ENCODE peak calls at places on chromosomes 4 and X, in five cellular contexts. T is heart left ventricle, P is H1, M is adrenal gland, H is GM12891. K is an unnamed sample.

GRCh38 chrX:123830309-123830708 is 29.5 kb upstream of the XIAP start:
- DNase-seq in P (no peak), H (peak; percentile 20), T (no peak), M (peak; percentile 26), K (no peak)

GRCh38 chr4:102557636-102558035 is 56.5 kb downstream of the NFKB1 start:
- DNase-seq in H (no peak), P (no peak), M (no peak), T (no peak), K (no peak)

GRCh38 chr4:153222790-153223417 is 18.7 kb downstream of the TRIM2 start:
- DNase-seq in H (no peak), P (no peak), M (peak; percentile 42), T (peak; percentile 77), K (peak; percentile 81)

GRCh38 chrX:632391-633042 is 1.9 kb downstream of the SHOX start:
- DNase-seq in P (no peak), M (no peak), T (no peak), H (no peak), K (peak; percentile 30)

GRCh38 chr4:131337956-131338355 is 1811.1 kb upstream of the PCDH10 start:
- DNase-seq in M (no peak), H (no peak), P (no peak), T (no peak), K (no peak)

GRCh38 chr4:61520688-61521160 is 320.6 kb downstream of the ADGRL3 start:
- DNase-seq in P (no peak), M (no peak), T (no peak), H (no peak), K (no peak)

GRCh38 chr4:1614854-1615595 is 69.1 kb downstream of the FAM53A start:
- DNase-seq in M (no peak), H (no peak), P (no peak), T (no peak), K (peak; percentile 61)

GRCh38 chr4:4574792-4575191 is 32.9 kb upstream of the STX18 start:
- DNase-seq in H (no peak), M (peak; percentile 88), P (no peak), T (peak; percentile 69), K (no peak)

GRCh38 chrX:141815904-141816303 is 22.2 kb upstream of the MAGEC3 start:
- DNase-seq in H (no peak), P (no peak), M (no peak), T (no peak), K (no peak)

GRCh38 chr4:17584502-17585213 is 7.7 kb downstream of the LAP3 start:
- DNase-seq in T (no peak), P (no peak), M (no peak), H (no peak), K (no peak)

GRCh38 chr4:185242749-185243533 is 33.5 kb downstream of the SNX25 start:
- DNase-seq in P (no peak), H (no peak), M (no peak), T (no peak), K (no peak)

GRCh38 chr4:8410641-8411271 is 29.8 kb downstream of the ACOX3 start:
- DNase-seq in H (no peak), P (peak; percentile 53), T (peak; percentile 78), M (no peak), K (no peak)

GRCh38 chrX:110402091-110402854 is 43.6 kb downstream of the RTL9 start:
- DNase-seq in T (no peak), P (no peak), H (no peak), M (no peak), K (no peak)

GRCh38 chr4:111631157-111631999 is 513.9 kb upstream of the FAM241A start:
- DNase-seq in P (no peak), H (no peak), T (no peak), M (no peak), K (no peak)

GRCh38 chr4:113618205-113618604 is 143.3 kb downstream of the CAMK2D start:
- DNase-seq in M (no peak), T (no peak), P (no peak), H (no peak), K (no peak)

GRCh38 chr4:115944146-115944905 is 830.9 kb upstream of the NDST4 start:
- DNase-seq in H (no peak), M (no peak), T (no peak), P (no peak), K (no peak)

GRCh38 chrX:134603806-134604700 is 54.2 kb downstream of the PLAC1 start:
- DNase-seq in H (no peak), M (peak; percentile 62), P (no peak), T (no peak), K (no peak)

GRCh38 chr4:147833254-147833653 is 101.4 kb downstream of the ARHGAP10 start:
- DNase-seq in H (no peak), T (no peak), M (no peak), P (no peak), K (no peak)

GRCh38 chr4:22268350-22269025 is 247.4 kb downstream of the ADGRA3 start:
- DNase-seq in P (no peak), M (no peak), T (peak; percentile 18), H (no peak), K (no peak)

GRCh38 chr4:71095141-71095939 is 101.9 kb downstream of the DCK start:
- DNase-seq in M (no peak), T (no peak), P (no peak), H (no peak), K (no peak)

GRCh38 chrX:69318651-69319305 is 153.5 kb upstream of the PJA1 start:
- DNase-seq in T (no peak), H (no peak), M (no peak), P (no peak), K (no peak)

GRCh38 chrX:19824603-19825002 is 62.8 kb downstream of the SH3KBP1 start:
- DNase-seq in P (no peak), T (no peak), H (no peak), M (no peak), K (no peak)

GRCh38 chr4:176034498-176034897 is 31.1 kb upstream of the WDR17 start:
- DNase-seq in M (no peak), H (no peak), T (no peak), P (no peak), K (no peak)

GRCh38 chrX:68113837-68114572 is 319.3 kb downstream of the OPHN1 start:
- DNase-seq in M (no peak), P (no peak), T (no peak), H (no peak), K (no peak)

GRCh38 chrX:71632923-71633657 is 14.8 kb upstream of the CXCR3 start:
- DNase-seq in P (no peak), H (no peak), M (no peak), T (no peak), K (no peak)

GRCh38 chr4:48016141-48017107 is at the start of the genes CNGA1 and NIPAL1:
- DNase-seq in P (peak; percentile 61), H (peak; percentile 81), M (peak; percentile 62), T (peak; percentile 86), K (peak; percentile 91)

GRCh38 chr4:113064244-113064643 is 14.8 kb downstream of the ANK2 start:
- DNase-seq in P (peak; percentile 86), H (no peak), M (no peak), T (no peak), K (no peak)

GRCh38 chr4:15003441-15003890 is 1.2 kb downstream of the CPEB2 start:
- DNase-seq in P (no peak), M (peak; percentile 63), T (peak; percentile 86), H (peak; percentile 29), K (peak; percentile 95)

GRCh38 chr4:144090744-144091143 is 49.8 kb downstream of the GYPA start:
- DNase-seq in T (no peak), M (no peak), H (no peak), P (no peak), K (no peak)

GRCh38 chr4:153771058-153771457 is 11.2 kb upstream of the RNF175 start:
- DNase-seq in P (no peak), T (no peak), M (no peak), H (no peak), K (no peak)

GRCh38 chr4:2354127-2354526 is 64.3 kb downstream of the ZFYVE28 start:
- DNase-seq in M (peak; percentile 14), T (no peak), H (no peak), P (no peak), K (no peak)

GRCh38 chrX:120380699-120381098 is 18.8 kb downstream of the ATP1B4 start:
- DNase-seq in T (no peak), H (no peak), M (no peak), P (no peak), K (no peak)

GRCh38 chr4:184100297-184100885 is 117.3 kb downstream of the ENPP6 start:
- DNase-seq in H (peak; percentile 74), M (peak; percentile 38), T (peak; percentile 85), P (no peak), K (peak; percentile 86)

GRCh38 chrX:64204701-64205440 is 637 bp downstream of the AMER1 start:
- DNase-seq in P (no peak), T (peak; percentile 60), H (peak; percentile 35), M (peak; percentile 65), K (peak; percentile 89)

GRCh38 chrX:64205441-64205734 is at the start of gene AMER1:
- DNase-seq in P (no peak), H (no peak), T (no peak), M (no peak), K (no peak)

GRCh38 chrX:64206556-64207162 is 1.2 kb upstream of the AMER1 start:
- DNase-seq in T (no peak), P (no peak), M (peak; percentile 30), H (no peak), K (no peak)

GRCh38 chrX:64204252-64204651 is 1.3 kb downstream of the AMER1 start:
- DNase-seq in H (no peak), P (no peak), T (peak; percentile 63), M (peak; percentile 55), K (peak; percentile 87)

GRCh38 chrX:64205735-64206491 is 405 bp upstream of the AMER1 start:
- DNase-seq in P (peak; percentile 80), H (peak; percentile 79), T (peak; percentile 93), M (peak; percentile 95), K (peak; percentile 95)
- TF ChIP-seq POLR2A in P (peak; percentile 27), H (peak; percentile 27), T (peak; percentile 69), M (peak; percentile 70), K (peak; percentile 69)

DNA sequence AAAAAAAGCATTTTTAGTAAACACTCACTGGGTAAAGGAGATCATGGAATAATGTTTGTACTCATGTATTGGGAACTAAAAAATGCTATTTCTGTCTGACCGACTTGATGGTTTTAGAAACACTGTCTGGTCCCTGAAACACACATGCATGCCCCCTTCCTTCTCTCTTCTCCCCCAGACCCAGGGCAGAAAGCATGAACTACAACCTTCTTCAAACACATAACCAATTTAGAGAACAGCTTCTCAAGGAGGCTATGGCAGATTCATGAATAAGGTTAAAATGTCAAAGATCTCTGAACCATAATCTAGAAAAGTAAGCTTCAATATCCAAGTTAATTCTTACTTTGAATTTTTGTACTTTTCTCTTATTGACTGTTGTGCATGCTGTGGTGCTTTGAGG is 6.0 kb downstream of the CCNA2 start:
- DNase-seq in M (no peak), H (no peak), P (no peak), T (no peak), K (no peak)
- TF ChIP-seq POLR2A in M (no peak), H (no peak), P (peak; percentile 48), T (no peak), K (no peak)

GRCh38 chrX:24149346-24150050 is at the start of gene ZFX:
- DNase-seq in T (peak; percentile 87), M (peak; percentile 82), H (peak; percentile 7), P (no peak), K (peak; percentile 96)
- TF ChIP-seq POLR2A in T (peak; percentile 24), M (peak; percentile 30), H (no peak), P (peak; percentile 27), K (no peak)

DNA sequence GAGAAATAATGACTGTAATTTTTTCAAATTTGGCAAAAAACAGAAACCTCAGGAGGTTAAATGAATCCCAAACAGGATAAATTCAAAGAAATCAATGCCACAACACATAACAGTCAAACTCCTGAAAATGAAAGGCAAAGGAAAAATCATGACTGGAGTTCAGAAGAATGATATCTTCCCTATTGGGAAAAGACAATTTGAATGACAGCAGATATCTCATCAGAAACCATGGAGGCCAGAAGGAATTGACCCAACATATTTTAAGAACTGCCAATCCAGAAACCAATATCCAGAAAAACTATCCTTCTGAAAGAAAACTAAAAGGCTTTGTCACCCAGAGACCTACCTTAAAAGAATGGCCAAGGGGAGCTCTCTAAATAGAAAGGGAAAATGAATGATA is 40.1 kb upstream of the MAMLD1 start:
- DNase-seq in P (no peak), H (no peak), T (no peak), M (no peak), K (no peak)
- TF ChIP-seq POLR2A in P (no peak), H (no peak), T (no peak), M (no peak), K (no peak)